ENCODE peak calls at places on chromosomes 2 and 18, in four cellular contexts. One of them, this sample, is unnamed.
A peak's percentile ranks its signal among the peaks of the same experiment; 100 is the strongest.

GRCh38 chr2:3142961-3143571 is 234.6 kb downstream of the EIPR1 start:
- DNase-seq in astrocyte of the spinal cord: no peak
- DNase-seq in ovary: no peak
- DNase-seq in psoas muscle: no peak
- DNase-seq in this sample: no peak

GRCh38 chr2:64945973-64946736 is 43.0 kb upstream of the SLC1A4 start:
- DNase-seq in astrocyte of the spinal cord: peak; percentile 17
- DNase-seq in ovary: no peak
- DNase-seq in psoas muscle: no peak
- DNase-seq in this sample: peak; percentile 23

GRCh38 chr2:120018549-120018948 is 5.7 kb downstream of the EPB41L5 start:
- DNase-seq in astrocyte of the spinal cord: no peak
- DNase-seq in ovary: no peak
- DNase-seq in psoas muscle: no peak
- DNase-seq in this sample: no peak

GRCh38 chr2:163347982-163348842 is 387.6 kb downstream of the FIGN start:
- DNase-seq in astrocyte of the spinal cord: peak; percentile 77
- DNase-seq in ovary: peak; percentile 71
- DNase-seq in psoas muscle: peak; percentile 83
- DNase-seq in this sample: peak; percentile 74

GRCh38 chr18:78905334-78905733 is 74.3 kb upstream of the SALL3 start:
- DNase-seq in astrocyte of the spinal cord: no peak
- DNase-seq in ovary: no peak
- DNase-seq in psoas muscle: no peak
- DNase-seq in this sample: no peak

GRCh38 chr2:191298306-191298705 is 53.1 kb downstream of the MYO1B start:
- DNase-seq in astrocyte of the spinal cord: peak; percentile 57
- DNase-seq in ovary: no peak
- DNase-seq in psoas muscle: no peak
- DNase-seq in this sample: no peak

GRCh38 chr18:79251021-79251420 is 144.7 kb upstream of the NFATC1 start:
- DNase-seq in astrocyte of the spinal cord: no peak
- DNase-seq in ovary: no peak
- DNase-seq in psoas muscle: no peak
- DNase-seq in this sample: no peak

GRCh38 chr2:170554278-170554955 is 160.7 kb upstream of the SP5 start:
- DNase-seq in astrocyte of the spinal cord: peak; percentile 78
- DNase-seq in ovary: no peak
- DNase-seq in psoas muscle: peak; percentile 53
- DNase-seq in this sample: peak; percentile 66

GRCh38 chr18:37270046-37270665 is 295.4 kb downstream of the CELF4 start:
- DNase-seq in astrocyte of the spinal cord: peak; percentile 37
- DNase-seq in ovary: peak; percentile 25
- DNase-seq in psoas muscle: no peak
- DNase-seq in this sample: no peak

GRCh38 chr2:206452750-206453149 is 9.4 kb downstream of the ADAM23 start:
- DNase-seq in astrocyte of the spinal cord: no peak
- DNase-seq in ovary: no peak
- DNase-seq in psoas muscle: no peak
- DNase-seq in this sample: no peak

GRCh38 chr2:128451636-128452411 is 133.2 kb upstream of the HS6ST1 start:
- DNase-seq in astrocyte of the spinal cord: no peak
- DNase-seq in ovary: peak; percentile 2
- DNase-seq in psoas muscle: no peak
- DNase-seq in this sample: peak; percentile 4

GRCh38 chr2:82023710-82024109 is 1719.2 kb upstream of the LRRTM1 start:
- DNase-seq in astrocyte of the spinal cord: no peak
- DNase-seq in ovary: no peak
- DNase-seq in psoas muscle: no peak
- DNase-seq in this sample: no peak

GRCh38 chr18:74476154-74476553 is 19.0 kb upstream of the DIPK1C start:
- DNase-seq in astrocyte of the spinal cord: no peak
- DNase-seq in ovary: no peak
- DNase-seq in psoas muscle: peak; percentile 60
- DNase-seq in this sample: peak; percentile 52

GRCh38 chr18:26039203-26039602 is 51.2 kb downstream of the SS18 start:
- DNase-seq in astrocyte of the spinal cord: no peak
- DNase-seq in ovary: no peak
- DNase-seq in psoas muscle: no peak
- DNase-seq in this sample: no peak

GRCh38 chr2:69798909-69799526 is 30.4 kb upstream of the GMCL1 start:
- DNase-seq in astrocyte of the spinal cord: peak; percentile 79
- DNase-seq in ovary: no peak
- DNase-seq in psoas muscle: no peak
- DNase-seq in this sample: peak; percentile 36

GRCh38 chr2:31980674-31981356 is 30.0 kb downstream of the MEMO1 start:
- DNase-seq in astrocyte of the spinal cord: peak; percentile 56
- DNase-seq in ovary: no peak
- DNase-seq in psoas muscle: no peak
- DNase-seq in this sample: no peak

GRCh38 chr2:146669735-146670134 is 1175.1 kb upstream of the ACVR2A start:
- DNase-seq in astrocyte of the spinal cord: no peak
- DNase-seq in ovary: no peak
- DNase-seq in psoas muscle: no peak
- DNase-seq in this sample: no peak

DNA sequence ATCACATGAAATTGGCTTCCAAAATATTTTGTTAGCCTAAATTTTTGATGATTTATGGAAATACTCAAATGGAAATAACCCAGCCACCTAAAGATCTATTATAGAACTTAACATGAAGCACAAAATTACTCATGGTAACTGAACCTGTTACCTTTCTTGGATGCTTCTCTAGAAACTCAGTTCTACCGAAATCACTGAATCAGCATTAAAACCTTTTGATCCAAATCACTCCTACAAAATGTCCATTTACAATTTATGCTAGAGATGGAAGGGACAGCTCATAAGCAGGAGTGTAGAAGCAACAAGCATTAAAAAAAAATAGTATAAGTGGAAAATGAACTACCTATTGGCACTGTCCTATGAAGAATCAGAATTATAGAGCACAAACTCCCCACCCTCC is 2.1 kb downstream of the PRPF40A start:
- DNase-seq in astrocyte of the spinal cord: no peak
- DNase-seq in ovary: no peak
- DNase-seq in psoas muscle: no peak
- DNase-seq in this sample: no peak
- H3K4me3 ChIP-seq in astrocyte of the spinal cord: no peak overlapping the region
- H3K4me3 ChIP-seq in ovary: no peak overlapping the region
- H3K4me3 ChIP-seq in psoas muscle: peak overlapping the region; percentile 79
- H3K4me3 ChIP-seq in this sample: no peak overlapping the region

GRCh38 chr2:212595036-212595654 is 56.5 kb upstream of the ERBB4 start:
- DNase-seq in astrocyte of the spinal cord: peak; percentile 54
- DNase-seq in ovary: no peak
- DNase-seq in psoas muscle: no peak
- DNase-seq in this sample: no peak
- TF ChIP-seq CTCF in astrocyte of the spinal cord: peak; percentile 39
- TF ChIP-seq CTCF in ovary: no peak
- TF ChIP-seq CTCF in psoas muscle: no peak
- TF ChIP-seq CTCF in this sample: no peak

DNA sequence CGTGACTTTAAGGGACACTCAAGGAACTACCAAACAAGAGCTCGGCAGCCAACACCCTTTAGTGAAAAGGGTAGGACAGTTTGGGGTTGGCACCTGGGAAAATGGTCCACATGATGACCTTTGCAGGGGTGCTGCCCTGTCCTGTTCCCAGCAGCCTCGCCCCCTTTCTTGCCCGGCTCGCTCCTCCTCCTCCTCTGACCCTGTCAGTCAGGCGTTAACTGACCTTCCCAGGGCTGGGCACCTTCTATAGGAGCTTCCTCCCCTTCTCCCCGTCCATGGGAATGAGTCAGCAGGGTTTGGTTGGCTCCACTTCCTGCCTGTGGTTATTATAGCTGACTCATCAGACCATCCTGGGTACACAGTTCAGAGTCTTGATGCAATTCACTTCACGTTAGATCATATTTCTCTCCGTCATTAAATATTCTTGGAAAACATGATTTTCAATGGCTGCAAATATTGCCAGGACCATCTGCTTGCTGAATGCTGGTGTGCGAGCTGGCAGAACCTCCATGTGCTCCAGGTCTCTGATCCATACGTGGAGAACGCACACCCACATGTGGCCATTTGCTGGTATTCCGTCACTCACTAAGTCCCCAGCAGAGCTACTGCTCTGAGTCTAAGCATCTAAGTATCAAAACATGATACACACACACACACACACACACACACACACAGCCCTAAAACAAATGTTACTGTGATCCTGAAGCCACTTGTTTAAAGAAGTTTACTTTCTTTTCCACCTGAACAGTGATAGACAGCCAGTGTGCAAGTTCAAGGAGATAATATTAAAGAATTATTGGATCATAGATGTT is 185.0 kb downstream of the ANAPC1 start:
- DNase-seq in astrocyte of the spinal cord: peak; percentile 99
- DNase-seq in ovary: no peak
- DNase-seq in psoas muscle: peak; percentile 83
- DNase-seq in this sample: peak; percentile 29
- H3K4me3 ChIP-seq in astrocyte of the spinal cord: no peak overlapping the region
- H3K4me3 ChIP-seq in ovary: no peak overlapping the region
- H3K4me3 ChIP-seq in psoas muscle: peak overlapping the region; percentile 46
- H3K4me3 ChIP-seq in this sample: no peak overlapping the region

GRCh38 chr2:108184421-108184820 is 55.3 kb upstream of the SULT1C3 start:
- DNase-seq in astrocyte of the spinal cord: peak; percentile 12
- DNase-seq in ovary: no peak
- DNase-seq in psoas muscle: no peak
- DNase-seq in this sample: no peak
- TF ChIP-seq CTCF in astrocyte of the spinal cord: peak; percentile 52
- TF ChIP-seq CTCF in ovary: no peak
- TF ChIP-seq CTCF in psoas muscle: no peak
- TF ChIP-seq CTCF in this sample: no peak

DNA sequence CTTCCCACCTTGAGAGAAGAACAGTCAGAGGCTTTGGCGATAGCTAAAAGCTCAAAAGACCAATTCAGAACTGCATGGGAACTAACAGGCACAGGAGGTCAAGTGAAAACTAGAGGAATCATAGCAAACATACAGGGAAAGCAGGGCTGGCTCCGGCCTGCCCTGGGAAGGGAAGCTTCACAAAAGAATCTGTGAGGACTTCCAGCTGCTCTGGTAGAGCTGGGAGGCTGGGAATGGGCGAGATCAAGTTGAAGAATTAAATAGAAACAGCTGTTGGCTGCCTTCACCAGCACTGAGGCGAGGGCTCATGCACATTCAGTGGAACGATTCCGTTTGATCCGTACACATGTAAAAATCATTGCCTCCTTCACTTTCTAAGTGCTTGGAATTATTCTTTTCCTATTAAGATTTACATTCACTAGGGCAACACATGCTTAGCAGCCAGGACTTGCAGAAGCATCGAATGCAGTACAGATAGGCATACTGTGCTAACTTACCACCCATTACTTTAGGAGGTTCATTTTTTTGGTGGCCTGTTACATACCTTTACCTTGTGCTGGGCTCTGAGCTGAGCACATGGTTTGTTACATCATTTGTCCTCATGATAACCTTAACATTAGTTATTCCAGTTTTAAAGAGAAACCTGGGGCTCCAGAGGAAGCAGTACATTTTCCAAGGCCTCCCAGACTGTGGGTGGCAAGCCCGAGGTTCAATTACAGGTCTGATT is 125.4 kb upstream of the RNF152 start:
- DNase-seq in astrocyte of the spinal cord: peak; percentile 74
- DNase-seq in ovary: peak; percentile 82
- DNase-seq in psoas muscle: peak; percentile 43
- DNase-seq in this sample: peak; percentile 89
- H3K4me3 ChIP-seq in astrocyte of the spinal cord: no peak overlapping the region
- H3K4me3 ChIP-seq in ovary: no peak overlapping the region
- H3K4me3 ChIP-seq in psoas muscle: no peak overlapping the region
- H3K4me3 ChIP-seq in this sample: no peak overlapping the region

DNA sequence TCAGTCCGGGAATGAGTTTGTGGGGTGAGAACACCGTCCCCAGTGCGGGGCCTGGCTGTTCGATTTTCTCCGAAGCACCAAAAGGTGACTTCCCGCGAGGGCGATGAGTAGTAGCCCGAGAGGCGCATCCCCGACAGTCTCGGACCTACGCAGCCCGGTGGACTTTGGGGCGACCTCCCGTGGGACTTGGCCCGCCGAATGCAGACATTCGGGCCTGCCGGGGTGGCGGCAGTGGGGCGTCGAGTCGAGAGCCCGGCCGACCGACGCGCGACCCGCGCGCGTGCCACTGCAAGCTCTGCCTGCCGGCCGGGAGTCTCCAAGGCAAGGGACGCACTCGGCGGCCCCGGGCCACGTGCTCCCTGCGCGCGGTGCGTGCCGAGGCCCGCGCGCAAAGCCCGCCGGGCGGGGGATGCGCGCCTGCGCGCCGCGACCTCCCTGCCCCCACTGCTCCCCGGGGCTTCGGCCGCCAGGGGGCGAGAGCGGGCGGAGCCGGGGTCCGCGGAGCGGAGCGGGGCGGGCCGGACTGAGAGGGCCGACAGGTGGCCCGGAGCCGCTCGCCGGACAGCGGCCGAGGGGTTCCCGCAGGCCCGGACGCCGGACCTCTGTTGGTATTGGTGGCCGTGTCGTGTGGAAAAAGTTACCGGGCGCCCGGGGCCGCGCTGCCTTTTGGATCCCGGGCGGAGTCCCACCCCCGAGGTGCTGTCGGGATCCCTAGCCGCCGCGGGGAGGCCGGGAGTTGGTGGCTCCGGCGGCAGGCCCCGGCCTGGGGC is 1.8 kb downstream of the PTMA start:
- DNase-seq in astrocyte of the spinal cord: peak; percentile 74
- DNase-seq in ovary: peak; percentile 81
- DNase-seq in psoas muscle: peak; percentile 94
- DNase-seq in this sample: peak; percentile 68
- TF ChIP-seq CTCF in astrocyte of the spinal cord: peak; percentile 69
- TF ChIP-seq CTCF in ovary: peak; percentile 97
- TF ChIP-seq CTCF in psoas muscle: peak; percentile 97
- TF ChIP-seq CTCF in this sample: peak; percentile 35

GRCh38 chr2:219254590-219255219 is 987 bp upstream of the TUBA4A start:
- DNase-seq in astrocyte of the spinal cord: no peak
- DNase-seq in ovary: no peak
- DNase-seq in psoas muscle: no peak
- DNase-seq in this sample: no peak
- H3K4me3 ChIP-seq in astrocyte of the spinal cord: no peak overlapping the region
- H3K4me3 ChIP-seq in ovary: peak overlapping the region; percentile 57
- H3K4me3 ChIP-seq in psoas muscle: peak overlapping the region; percentile 75
- H3K4me3 ChIP-seq in this sample: peak overlapping the region; percentile 55

DNA sequence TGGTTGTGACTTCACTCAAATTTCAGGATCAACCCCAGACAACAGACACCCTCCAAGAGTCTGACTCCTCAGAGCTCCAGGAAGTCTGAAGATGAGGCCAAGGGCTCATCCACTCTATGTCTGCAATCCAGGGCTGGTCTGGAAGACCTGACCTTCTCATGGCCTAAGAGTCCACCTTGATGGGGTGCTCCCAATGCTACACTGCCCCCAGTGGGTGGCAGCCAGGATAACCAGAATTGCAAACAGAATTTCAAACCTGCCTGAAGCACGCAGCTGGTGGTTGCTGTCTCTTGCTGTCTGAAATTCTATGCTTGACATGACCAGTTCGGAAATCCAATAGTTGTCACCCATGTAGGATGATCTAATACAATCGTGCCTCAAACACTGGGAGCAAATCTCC is 96.0 kb downstream of the UXS1 start:
- DNase-seq in astrocyte of the spinal cord: no peak
- DNase-seq in ovary: no peak
- DNase-seq in psoas muscle: no peak
- DNase-seq in this sample: no peak
- TF ChIP-seq CTCF in astrocyte of the spinal cord: peak; percentile 33
- TF ChIP-seq CTCF in ovary: no peak
- TF ChIP-seq CTCF in psoas muscle: peak; percentile 15
- TF ChIP-seq CTCF in this sample: no peak